ENCODE peak calls at places on chromosomes 16 and 17, in eight cellular contexts. One of them, this sample, is unnamed.
A peak's percentile ranks its signal among the peaks of the same experiment; 100 is the strongest.

GRCh38 chr16:72913551-72913950 is 134.4 kb downstream of the ZFHX3 start:
- DNase-seq in fibroblast of mammary gland: no peak
- DNase-seq in AG04449: no peak
- DNase-seq in AG04450: no peak
- DNase-seq in cardiac fibroblast: no peak
- DNase-seq in MM.1S: no peak
- DNase-seq in mucosa of descending colon: no peak
- DNase-seq in fibroblast of the aortic adventitia: no peak
- DNase-seq in this sample: no peak

GRCh38 chr17:75877752-75878173 is 618 bp downstream of the TRIM47 start:
- DNase-seq in fibroblast of mammary gland: peak; percentile 70
- DNase-seq in AG04449: no peak
- DNase-seq in AG04450: no peak
- DNase-seq in cardiac fibroblast: peak; percentile 75
- DNase-seq in MM.1S: peak; percentile 82
- DNase-seq in mucosa of descending colon: peak; percentile 90
- DNase-seq in fibroblast of the aortic adventitia: peak; percentile 64
- DNase-seq in this sample: peak; percentile 92

GRCh38 chr16:17459903-17460521 is 10.7 kb downstream of the XYLT1 start:
- DNase-seq in fibroblast of mammary gland: peak; percentile 46
- DNase-seq in AG04449: no peak
- DNase-seq in AG04450: no peak
- DNase-seq in cardiac fibroblast: no peak
- DNase-seq in MM.1S: no peak
- DNase-seq in mucosa of descending colon: no peak
- DNase-seq in fibroblast of the aortic adventitia: no peak
- DNase-seq in this sample: no peak

GRCh38 chr17:72463287-72464102 is 342.7 kb downstream of the SOX9 start:
- DNase-seq in fibroblast of mammary gland: no peak
- DNase-seq in AG04449: no peak
- DNase-seq in AG04450: no peak
- DNase-seq in cardiac fibroblast: no peak
- DNase-seq in MM.1S: no peak
- DNase-seq in mucosa of descending colon: no peak
- DNase-seq in fibroblast of the aortic adventitia: no peak
- DNase-seq in this sample: peak; percentile 15

GRCh38 chr17:49523706-49524472 is 28.8 kb downstream of the NGFR start:
- DNase-seq in fibroblast of mammary gland: peak; percentile 2
- DNase-seq in AG04449: no peak
- DNase-seq in AG04450: no peak
- DNase-seq in cardiac fibroblast: no peak
- DNase-seq in MM.1S: peak; percentile 29
- DNase-seq in mucosa of descending colon: no peak
- DNase-seq in fibroblast of the aortic adventitia: no peak
- DNase-seq in this sample: peak; percentile 93

GRCh38 chr16:66344533-66345145 is 21.9 kb upstream of the CDH5 start:
- DNase-seq in fibroblast of mammary gland: peak; percentile 58
- DNase-seq in AG04449: no peak
- DNase-seq in AG04450: no peak
- DNase-seq in cardiac fibroblast: peak; percentile 63
- DNase-seq in MM.1S: peak; percentile 40
- DNase-seq in mucosa of descending colon: no peak
- DNase-seq in fibroblast of the aortic adventitia: peak; percentile 68
- DNase-seq in this sample: no peak

GRCh38 chr16:46783800-46784199 is 35.7 kb upstream of the MYLK3 start:
- DNase-seq in fibroblast of mammary gland: peak; percentile 7
- DNase-seq in AG04449: no peak
- DNase-seq in AG04450: no peak
- DNase-seq in cardiac fibroblast: no peak
- DNase-seq in MM.1S: no peak
- DNase-seq in mucosa of descending colon: no peak
- DNase-seq in fibroblast of the aortic adventitia: no peak
- DNase-seq in this sample: no peak

GRCh38 chr17:45132569-45133463 is 501 bp upstream of the PLCD3 start:
- DNase-seq in fibroblast of mammary gland: peak; percentile 68
- DNase-seq in AG04449: no peak
- DNase-seq in AG04450: no peak
- DNase-seq in cardiac fibroblast: peak; percentile 84
- DNase-seq in MM.1S: peak; percentile 76
- DNase-seq in mucosa of descending colon: peak; percentile 91
- DNase-seq in fibroblast of the aortic adventitia: peak; percentile 69
- DNase-seq in this sample: peak; percentile 94

GRCh38 chr16:52741386-52741785 is 194.4 kb upstream of the TOX3 start:
- DNase-seq in fibroblast of mammary gland: no peak
- DNase-seq in AG04449: no peak
- DNase-seq in AG04450: no peak
- DNase-seq in cardiac fibroblast: no peak
- DNase-seq in MM.1S: no peak
- DNase-seq in mucosa of descending colon: no peak
- DNase-seq in fibroblast of the aortic adventitia: no peak
- DNase-seq in this sample: no peak

GRCh38 chr16:50841081-50841886 is 99.4 kb downstream of the CYLD start:
- DNase-seq in fibroblast of mammary gland: no peak
- DNase-seq in AG04449: no peak
- DNase-seq in AG04450: no peak
- DNase-seq in cardiac fibroblast: peak; percentile 13
- DNase-seq in MM.1S: no peak
- DNase-seq in mucosa of descending colon: no peak
- DNase-seq in fibroblast of the aortic adventitia: peak; percentile 16
- DNase-seq in this sample: no peak
- H3K4me3 ChIP-seq in fibroblast of mammary gland: no peak overlapping the region
- H3K4me3 ChIP-seq in AG04449: no peak overlapping the region
- H3K4me3 ChIP-seq in AG04450: peak overlapping the region; percentile 10
- H3K4me3 ChIP-seq in cardiac fibroblast: no peak overlapping the region
- H3K4me3 ChIP-seq in MM.1S: no peak overlapping the region
- H3K4me3 ChIP-seq in mucosa of descending colon: no peak overlapping the region
- H3K4me3 ChIP-seq in fibroblast of the aortic adventitia: peak overlapping the region; percentile 10
- H3K4me3 ChIP-seq in this sample: peak overlapping the region; percentile 43

GRCh38 chr16:86505899-86506864 is 4.1 kb upstream of the FOXF1 start:
- DNase-seq in fibroblast of mammary gland: no peak
- DNase-seq in AG04449: no peak
- DNase-seq in AG04450: no peak
- DNase-seq in cardiac fibroblast: no peak
- DNase-seq in MM.1S: no peak
- DNase-seq in mucosa of descending colon: no peak
- DNase-seq in fibroblast of the aortic adventitia: no peak
- DNase-seq in this sample: no peak
- H3K4me3 ChIP-seq in fibroblast of mammary gland: no peak overlapping the region
- H3K4me3 ChIP-seq in AG04449: peak overlapping the region; percentile 15
- H3K4me3 ChIP-seq in AG04450: peak overlapping the region; percentile 95
- H3K4me3 ChIP-seq in cardiac fibroblast: no peak overlapping the region
- H3K4me3 ChIP-seq in MM.1S: no peak overlapping the region
- H3K4me3 ChIP-seq in mucosa of descending colon: no peak overlapping the region
- H3K4me3 ChIP-seq in fibroblast of the aortic adventitia: peak overlapping the region; percentile 13
- H3K4me3 ChIP-seq in this sample: no peak overlapping the region

GRCh38 chr17:39173539-39174274 is 7.7 kb upstream of the ARL5C start:
- DNase-seq in fibroblast of mammary gland: no peak
- DNase-seq in AG04449: no peak
- DNase-seq in AG04450: no peak
- DNase-seq in cardiac fibroblast: no peak
- DNase-seq in MM.1S: no peak
- DNase-seq in mucosa of descending colon: no peak
- DNase-seq in fibroblast of the aortic adventitia: no peak
- DNase-seq in this sample: no peak
- H3K4me3 ChIP-seq in fibroblast of mammary gland: no peak overlapping the region
- H3K4me3 ChIP-seq in AG04449: no peak overlapping the region
- H3K4me3 ChIP-seq in AG04450: no peak overlapping the region
- H3K4me3 ChIP-seq in cardiac fibroblast: no peak overlapping the region
- H3K4me3 ChIP-seq in MM.1S: no peak overlapping the region
- H3K4me3 ChIP-seq in mucosa of descending colon: no peak overlapping the region
- H3K4me3 ChIP-seq in fibroblast of the aortic adventitia: no peak overlapping the region
- H3K4me3 ChIP-seq in this sample: no peak overlapping the region

DNA sequence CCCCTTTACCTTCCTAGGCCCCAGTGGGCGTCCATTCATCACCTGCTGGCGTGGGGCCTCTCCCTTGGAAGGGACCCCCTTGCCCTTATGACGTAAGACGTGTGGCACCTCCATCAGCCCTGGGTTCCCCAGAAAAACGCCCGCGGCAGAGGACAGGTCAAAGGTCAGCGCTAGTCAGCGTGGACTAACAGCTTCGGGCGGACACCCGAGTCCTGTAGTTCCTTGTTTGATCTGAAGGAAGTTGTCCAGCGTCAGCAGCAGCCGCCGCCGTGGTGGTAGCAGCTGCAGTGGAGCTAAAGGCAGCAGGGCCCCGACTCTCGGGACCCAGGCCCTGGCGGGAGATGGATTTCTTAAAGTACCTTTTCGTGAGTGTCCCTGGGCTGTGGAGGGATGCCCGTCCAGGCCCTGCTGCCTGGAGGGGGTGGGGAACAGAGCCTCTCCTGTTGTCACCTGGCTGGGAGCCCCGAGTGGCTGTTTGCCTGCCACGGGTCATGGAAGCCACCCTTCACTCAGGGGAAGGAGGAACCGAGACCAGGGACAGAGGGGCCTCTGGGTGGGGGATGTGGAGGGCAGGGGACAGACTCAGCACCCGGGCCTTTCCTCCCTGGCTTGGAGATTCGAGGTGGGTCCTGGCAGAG is 123.6 kb downstream of the OR1D5 start:
- DNase-seq in fibroblast of mammary gland: no peak
- DNase-seq in AG04449: no peak
- DNase-seq in AG04450: no peak
- DNase-seq in cardiac fibroblast: no peak
- DNase-seq in MM.1S: no peak
- DNase-seq in mucosa of descending colon: peak; percentile 67
- DNase-seq in fibroblast of the aortic adventitia: no peak
- DNase-seq in this sample: no peak
- H3K4me3 ChIP-seq in fibroblast of mammary gland: no peak overlapping the region
- H3K4me3 ChIP-seq in AG04449: no peak overlapping the region
- H3K4me3 ChIP-seq in AG04450: no peak overlapping the region
- H3K4me3 ChIP-seq in cardiac fibroblast: no peak overlapping the region
- H3K4me3 ChIP-seq in MM.1S: no peak overlapping the region
- H3K4me3 ChIP-seq in mucosa of descending colon: no peak overlapping the region
- H3K4me3 ChIP-seq in fibroblast of the aortic adventitia: no peak overlapping the region
- H3K4me3 ChIP-seq in this sample: no peak overlapping the region

GRCh38 chr17:4230142-4230541 is 33.6 kb downstream of the ANKFY1 start:
- DNase-seq in fibroblast of mammary gland: peak; percentile 99
- DNase-seq in AG04449: peak; percentile 94
- DNase-seq in AG04450: peak; percentile 93
- DNase-seq in cardiac fibroblast: peak; percentile 99
- DNase-seq in MM.1S: no peak
- DNase-seq in mucosa of descending colon: no peak
- DNase-seq in fibroblast of the aortic adventitia: peak; percentile 100
- DNase-seq in this sample: no peak

GRCh38 chr17:4233668-4234258 is 30.0 kb downstream of the ANKFY1 start:
- DNase-seq in fibroblast of mammary gland: no peak
- DNase-seq in AG04449: no peak
- DNase-seq in AG04450: no peak
- DNase-seq in cardiac fibroblast: no peak
- DNase-seq in MM.1S: no peak
- DNase-seq in mucosa of descending colon: no peak
- DNase-seq in fibroblast of the aortic adventitia: no peak
- DNase-seq in this sample: no peak

GRCh38 chr17:4232168-4232813 is 31.5 kb downstream of the ANKFY1 start:
- DNase-seq in fibroblast of mammary gland: peak; percentile 79
- DNase-seq in AG04449: no peak
- DNase-seq in AG04450: peak; percentile 8
- DNase-seq in cardiac fibroblast: peak; percentile 64
- DNase-seq in MM.1S: no peak
- DNase-seq in mucosa of descending colon: no peak
- DNase-seq in fibroblast of the aortic adventitia: peak; percentile 81
- DNase-seq in this sample: no peak

GRCh38 chr17:4234406-4234805 is 29.4 kb downstream of the ANKFY1 start:
- DNase-seq in fibroblast of mammary gland: peak; percentile 14
- DNase-seq in AG04449: no peak
- DNase-seq in AG04450: no peak
- DNase-seq in cardiac fibroblast: peak; percentile 53
- DNase-seq in MM.1S: no peak
- DNase-seq in mucosa of descending colon: no peak
- DNase-seq in fibroblast of the aortic adventitia: peak; percentile 59
- DNase-seq in this sample: no peak

DNA sequence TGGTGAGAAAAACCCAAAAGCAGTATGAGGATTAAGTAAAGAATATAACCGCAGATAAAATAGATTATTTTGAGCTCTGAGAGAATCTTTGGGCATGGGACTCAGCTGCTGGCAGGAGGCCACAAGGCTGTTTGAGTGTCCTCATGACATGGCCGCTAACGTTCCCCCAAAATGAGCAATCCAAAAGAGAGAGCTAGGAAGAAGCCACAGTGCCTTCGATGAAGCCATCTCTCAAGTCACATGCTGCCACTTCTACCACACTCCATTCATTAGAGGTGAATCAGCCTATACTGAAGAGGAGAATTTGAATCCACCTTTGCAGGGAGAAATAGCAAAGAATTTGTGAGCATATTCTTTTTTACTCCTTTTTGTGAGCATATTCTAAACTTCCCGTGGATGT is 34.2 kb downstream of the ANKFY1 start:
- DNase-seq in fibroblast of mammary gland: peak; percentile 94
- DNase-seq in AG04449: no peak
- DNase-seq in AG04450: no peak
- DNase-seq in cardiac fibroblast: peak; percentile 77
- DNase-seq in MM.1S: no peak
- DNase-seq in mucosa of descending colon: no peak
- DNase-seq in fibroblast of the aortic adventitia: peak; percentile 78
- DNase-seq in this sample: no peak
- H3K4me3 ChIP-seq in fibroblast of mammary gland: peak overlapping the region; percentile 20
- H3K4me3 ChIP-seq in AG04449: peak overlapping the region; percentile 26
- H3K4me3 ChIP-seq in AG04450: peak overlapping the region; percentile 35
- H3K4me3 ChIP-seq in cardiac fibroblast: peak overlapping the region; percentile 7
- H3K4me3 ChIP-seq in MM.1S: no peak overlapping the region
- H3K4me3 ChIP-seq in mucosa of descending colon: no peak overlapping the region
- H3K4me3 ChIP-seq in fibroblast of the aortic adventitia: peak overlapping the region; percentile 33
- H3K4me3 ChIP-seq in this sample: no peak overlapping the region

DNA sequence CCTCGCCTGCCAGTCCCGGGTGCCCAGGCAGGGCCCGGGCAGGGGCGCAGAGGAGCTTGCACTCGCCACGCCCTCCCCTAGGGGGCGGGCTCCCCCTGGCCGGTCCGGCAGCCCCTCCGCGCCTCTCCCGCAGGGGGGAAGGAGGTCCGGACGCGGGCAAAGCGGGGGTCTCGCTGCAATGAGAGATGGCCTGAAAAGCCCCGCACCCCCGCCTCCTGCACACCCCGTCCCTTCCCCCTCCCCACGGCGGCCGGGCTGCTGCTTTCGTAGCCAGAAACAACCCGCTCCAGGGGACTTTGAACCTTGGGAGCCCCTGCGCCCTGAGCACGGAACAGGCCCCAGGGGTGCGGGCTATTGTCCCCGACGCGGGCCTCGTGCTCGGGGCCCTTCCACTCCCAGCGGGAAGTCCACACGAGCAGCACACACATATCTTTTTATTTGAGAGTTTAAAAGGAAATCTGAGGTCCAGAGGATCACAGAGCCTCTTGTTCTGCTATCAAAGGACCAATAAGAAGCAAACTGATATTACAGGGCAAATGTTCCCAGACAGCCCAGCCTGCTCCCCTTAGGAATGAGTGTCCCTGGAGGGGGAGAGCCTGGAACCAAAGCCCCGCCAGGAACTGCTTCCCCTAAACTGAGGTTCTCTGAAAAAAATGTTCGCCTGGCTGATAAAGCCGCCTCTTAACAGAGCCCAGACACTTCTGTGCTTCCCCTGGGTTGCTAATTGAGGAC is 5.8 kb upstream of the CBX4 start:
- DNase-seq in fibroblast of mammary gland: no peak
- DNase-seq in AG04449: no peak
- DNase-seq in AG04450: no peak
- DNase-seq in cardiac fibroblast: peak; percentile 35
- DNase-seq in MM.1S: peak; percentile 36
- DNase-seq in mucosa of descending colon: peak; percentile 74
- DNase-seq in fibroblast of the aortic adventitia: peak; percentile 22
- DNase-seq in this sample: peak; percentile 85
- H3K4me3 ChIP-seq in fibroblast of mammary gland: no peak overlapping the region
- H3K4me3 ChIP-seq in AG04449: no peak overlapping the region
- H3K4me3 ChIP-seq in AG04450: no peak overlapping the region
- H3K4me3 ChIP-seq in cardiac fibroblast: no peak overlapping the region
- H3K4me3 ChIP-seq in MM.1S: no peak overlapping the region
- H3K4me3 ChIP-seq in mucosa of descending colon: no peak overlapping the region
- H3K4me3 ChIP-seq in fibroblast of the aortic adventitia: no peak overlapping the region
- H3K4me3 ChIP-seq in this sample: peak overlapping the region; percentile 63